ENCODE peak calls at places on chromosomes 12 and 14, in ten cellular contexts. H is IMR-90; A is Panc1; Q is ovary; T is thoracic aorta; M is kidney; P is naive thymus-derived CD4-positive, alpha-beta T cell; J is cardiac muscle cell; G is right lobe of liver; E is left ventricle myocardium inferior. O is an unnamed sample.

GRCh38 chr12:94557896-94558295 is 92.5 kb downstream of the TMCC3 start:
- DNase-seq in T (no peak), G (no peak), P (no peak), H (no peak), J (no peak), M (no peak), A (no peak), E (no peak), Q (no peak), O (peak; percentile 92)

GRCh38 chr12:119154435-119154818 is 24.3 kb upstream of the HSPB8 start:
- DNase-seq in G (no peak), H (no peak), T (no peak), P (no peak), A (no peak), E (no peak), Q (no peak), J (no peak), M (no peak), O (no peak)

GRCh38 chr14:100065161-100065871 is at the start of gene EVL:
- DNase-seq in E (peak; percentile 35), G (peak; percentile 62), A (no peak), Q (no peak), M (peak; percentile 79), T (no peak), P (peak; percentile 80), H (no peak), J (peak; percentile 23), O (peak; percentile 57)

GRCh38 chr14:92600318-92601053 is 86.9 kb downstream of the RIN3 start:
- DNase-seq in J (no peak), Q (no peak), P (no peak), M (no peak), T (no peak), A (no peak), G (no peak), E (no peak), H (peak; percentile 87), O (no peak)

GRCh38 chr12:93287152-93287551 is 90.6 kb upstream of the NUDT4 start:
- DNase-seq in T (no peak), E (no peak), H (peak; percentile 5), A (no peak), J (no peak), M (no peak), Q (no peak), G (no peak), P (no peak), O (peak; percentile 69)

GRCh38 chr12:98767248-98767647 is 122.2 kb downstream of the APAF1 start:
- DNase-seq in E (no peak), Q (no peak), G (no peak), M (no peak), A (no peak), T (no peak), J (no peak), H (no peak), P (no peak), O (no peak)

GRCh38 chr12:45948546-45948945 is 41.8 kb downstream of the SCAF11 start:
- DNase-seq in G (no peak), P (no peak), M (no peak), Q (no peak), E (no peak), A (no peak), J (no peak), H (no peak), T (no peak), O (no peak)

GRCh38 chr12:24226745-24227350 is 277.4 kb upstream of the SOX5 start:
- DNase-seq in Q (no peak), H (peak; percentile 91), M (no peak), G (no peak), A (no peak), P (no peak), J (no peak), E (no peak), T (peak; percentile 26), O (no peak)

GRCh38 chr12:81350309-81350708 is 272.4 kb downstream of the ACSS3 start:
- DNase-seq in T (no peak), H (no peak), E (no peak), G (no peak), M (no peak), P (no peak), J (no peak), Q (no peak), A (no peak), O (no peak)

GRCh38 chr12:121709478-121709890 is 3.1 kb upstream of the TMEM120B start:
- DNase-seq in T (no peak), A (no peak), Q (no peak), M (no peak), H (peak; percentile 83), J (no peak), G (no peak), P (no peak), E (no peak), O (no peak)
- H3K27ac ChIP-seq in T (no peak overlapping the region), A (no peak overlapping the region), Q (no peak overlapping the region), M (no peak overlapping the region), H (no peak overlapping the region), J (peak overlapping the region; percentile 88), G (no peak overlapping the region), P (no peak overlapping the region), E (no peak overlapping the region), O (no peak overlapping the region)

DNA sequence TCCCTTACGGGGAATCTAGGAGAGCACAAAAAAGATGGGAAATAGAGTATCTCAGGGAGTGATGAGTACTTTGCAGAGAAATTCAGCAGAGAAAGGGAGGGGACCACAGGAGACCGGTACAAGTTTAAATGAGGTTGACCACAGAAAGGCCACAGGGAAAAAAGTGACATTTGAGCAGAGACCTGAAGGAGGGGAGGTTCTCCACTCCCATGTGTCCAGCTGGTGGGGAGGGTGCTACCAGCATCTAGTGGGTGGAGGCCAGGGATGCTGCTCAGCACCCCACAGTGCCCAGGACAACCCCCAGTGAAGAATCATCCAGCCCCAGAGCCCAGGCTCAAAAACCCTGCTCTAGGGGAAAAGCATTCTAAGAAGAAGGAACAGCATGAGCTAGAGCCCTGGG is 34.6 kb downstream of the TESC start:
- DNase-seq in H (no peak), J (no peak), P (no peak), E (no peak), T (no peak), Q (no peak), M (no peak), A (no peak), G (no peak), O (no peak)
- H3K4me1 ChIP-seq in H (no peaks in the 10 kb centered on the region), J (peaks cover 20% of the 10 kb centered on the region), P (peaks cover 21% of the 10 kb centered on the region), E (peaks cover 65% of the 10 kb centered on the region), T (no peaks in the 10 kb centered on the region), Q (no peaks in the 10 kb centered on the region), M (peaks cover 3% of the 10 kb centered on the region), A (no peaks in the 10 kb centered on the region), G (no peaks in the 10 kb centered on the region), O (no peaks in the 10 kb centered on the region)

GRCh38 chr12:117020536-117021220 is 78.5 kb downstream of the TESC start:
- DNase-seq in P (no peak), A (no peak), H (no peak), J (no peak), T (no peak), G (no peak), E (no peak), M (no peak), Q (no peak), O (no peak)

GRCh38 chr12:117024961-117025480 is 74.2 kb downstream of the TESC start:
- DNase-seq in P (no peak), Q (peak; percentile 32), J (no peak), M (peak; percentile 56), H (no peak), G (no peak), T (no peak), A (no peak), E (no peak), O (no peak)

GRCh38 chr12:117019866-117020265 is 79.3 kb downstream of the TESC start:
- DNase-seq in M (no peak), E (no peak), Q (no peak), J (no peak), H (no peak), P (no peak), G (no peak), T (no peak), A (no peak), O (no peak)

GRCh38 chr12:117023998-117024960 is 74.9 kb downstream of the TESC start:
- DNase-seq in J (no peak), Q (no peak), A (no peak), H (no peak), G (no peak), E (no peak), T (no peak), P (no peak), M (peak; percentile 55), O (no peak)

GRCh38 chr12:117022465-117022864 is 76.8 kb downstream of the TESC start:
- DNase-seq in E (no peak), J (no peak), T (no peak), M (no peak), H (no peak), A (no peak), P (no peak), G (no peak), Q (no peak), O (no peak)
- H3K4me3 ChIP-seq in E (no peak overlapping the region), J (no peak overlapping the region), T (no peak overlapping the region), M (no peak overlapping the region), H (no peak overlapping the region), A (no peak overlapping the region), P (no peak overlapping the region), G (no peak overlapping the region), Q (no peak overlapping the region), O (no peak overlapping the region)

GRCh38 chr12:124422142-124422569 is 127.3 kb downstream of the RFLNA start:
- DNase-seq in H (no peak), E (no peak), A (no peak), P (no peak), G (no peak), M (peak; percentile 93), Q (no peak), T (no peak), J (no peak), O (peak; percentile 81)

GRCh38 chr12:124420041-124420765 is 125.3 kb downstream of the RFLNA start:
- DNase-seq in H (no peak), Q (no peak), E (no peak), J (no peak), A (no peak), P (no peak), G (no peak), T (no peak), M (no peak), O (no peak)

GRCh38 chr12:124419292-124420040 is 124.6 kb downstream of the RFLNA start:
- DNase-seq in A (no peak), M (no peak), E (no peak), H (peak; percentile 97), J (no peak), P (no peak), Q (no peak), G (no peak), T (no peak), O (no peak)

GRCh38 chr12:124422570-124423523 is 128.0 kb downstream of the RFLNA start:
- DNase-seq in E (peak; percentile 95), G (peak; percentile 90), A (no peak), J (no peak), Q (peak; percentile 98), H (peak; percentile 94), T (peak; percentile 87), P (no peak), M (peak; percentile 99), O (peak; percentile 90)

DNA sequence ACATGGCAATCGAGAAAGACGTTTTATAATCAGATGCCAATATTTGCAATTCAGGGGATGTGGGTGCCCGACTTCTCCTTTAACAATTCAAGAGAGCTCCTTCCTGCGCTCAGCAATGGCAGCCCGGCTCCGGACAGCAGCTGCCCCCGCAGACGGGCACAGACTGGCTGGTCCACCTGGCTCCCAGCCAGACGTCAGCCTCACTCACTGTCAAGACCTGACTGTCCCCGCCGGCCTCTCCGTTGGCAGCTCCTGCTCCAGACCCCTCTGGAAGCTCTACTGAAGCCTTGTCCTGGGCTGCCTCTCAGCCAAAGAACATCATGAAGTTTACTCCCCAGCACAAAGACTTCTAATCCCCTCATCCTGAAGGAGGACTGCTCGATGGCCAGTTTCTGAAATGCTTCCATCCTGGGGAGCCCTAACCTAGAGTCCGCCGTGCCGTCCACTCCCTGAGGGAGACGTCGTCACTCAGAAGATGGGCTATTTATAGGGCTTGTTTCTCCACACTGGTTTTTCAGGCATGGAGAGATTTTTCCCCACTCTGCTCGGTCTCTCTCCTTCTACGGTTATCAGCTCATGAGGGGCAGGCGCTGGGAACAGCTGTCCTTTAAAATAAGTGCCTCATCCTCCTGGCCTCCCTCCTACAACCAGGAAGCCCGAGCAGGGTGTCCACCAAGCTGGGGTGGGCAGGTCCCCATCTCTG is 126.2 kb downstream of the RFLNA start:
- DNase-seq in J (peak; percentile 85), E (peak; percentile 66), M (no peak), G (no peak), A (no peak), H (no peak), P (no peak), T (no peak), Q (no peak), O (no peak)
- H3K27ac ChIP-seq in J (peak overlapping the region; percentile 98), E (peak overlapping the region; percentile 94), M (no peak overlapping the region), G (no peak overlapping the region), A (no peak overlapping the region), H (no peak overlapping the region), P (no peak overlapping the region), T (peak overlapping the region; percentile 81), Q (peak overlapping the region; percentile 58), O (peak overlapping the region; percentile 90)